ENCODE peak calls at places on chromosomes 13 and 19, in nine cellular contexts. One of them, this sample, is unnamed.

GRCh38 chr19:54928299-54928698 is 19.0 kb downstream of the NLRP7 start:
- DNase-seq in K562: no peak
- DNase-seq in GM12878: no peak
- DNase-seq in stomach: no peak
- DNase-seq in H1: no peak
- DNase-seq in transverse colon: no peak
- DNase-seq in upper lobe of left lung: no peak
- DNase-seq in suprapubic skin: no peak
- DNase-seq in SK-N-SH: no peak
- DNase-seq in this sample: no peak

GRCh38 chr19:28882818-28883217 is 330.1 kb downstream of the UQCRFS1 start:
- DNase-seq in K562: no peak
- DNase-seq in GM12878: no peak
- DNase-seq in stomach: no peak
- DNase-seq in H1: no peak
- DNase-seq in transverse colon: no peak
- DNase-seq in upper lobe of left lung: no peak
- DNase-seq in suprapubic skin: no peak
- DNase-seq in SK-N-SH: no peak
- DNase-seq in this sample: no peak

GRCh38 chr19:6723108-6723618 is 2.7 kb upstream of the C3 start:
- DNase-seq in K562: no peak
- DNase-seq in GM12878: no peak
- DNase-seq in stomach: no peak
- DNase-seq in H1: no peak
- DNase-seq in transverse colon: no peak
- DNase-seq in upper lobe of left lung: no peak
- DNase-seq in suprapubic skin: no peak
- DNase-seq in SK-N-SH: no peak
- DNase-seq in this sample: peak; percentile 93

GRCh38 chr13:75798353-75799245 is 162.5 kb downstream of the LMO7 start:
- DNase-seq in K562: no peak
- DNase-seq in GM12878: no peak
- DNase-seq in stomach: no peak
- DNase-seq in H1: no peak
- DNase-seq in transverse colon: no peak
- DNase-seq in upper lobe of left lung: no peak
- DNase-seq in suprapubic skin: no peak
- DNase-seq in SK-N-SH: no peak
- DNase-seq in this sample: no peak

GRCh38 chr19:16040642-16041041 is 35.7 kb upstream of the TPM4 start:
- DNase-seq in K562: no peak
- DNase-seq in GM12878: no peak
- DNase-seq in stomach: no peak
- DNase-seq in H1: no peak
- DNase-seq in transverse colon: no peak
- DNase-seq in upper lobe of left lung: no peak
- DNase-seq in suprapubic skin: no peak
- DNase-seq in SK-N-SH: no peak
- DNase-seq in this sample: no peak

GRCh38 chr13:32894589-32895001 is 121.6 kb upstream of the KL start:
- DNase-seq in K562: no peak
- DNase-seq in GM12878: no peak
- DNase-seq in stomach: no peak
- DNase-seq in H1: no peak
- DNase-seq in transverse colon: no peak
- DNase-seq in upper lobe of left lung: no peak
- DNase-seq in suprapubic skin: no peak
- DNase-seq in SK-N-SH: no peak
- DNase-seq in this sample: peak; percentile 37

GRCh38 chr13:30755678-30756077 is 20.3 kb downstream of the ALOX5AP start:
- DNase-seq in K562: no peak
- DNase-seq in GM12878: no peak
- DNase-seq in stomach: no peak
- DNase-seq in H1: no peak
- DNase-seq in transverse colon: no peak
- DNase-seq in upper lobe of left lung: peak; percentile 41
- DNase-seq in suprapubic skin: no peak
- DNase-seq in SK-N-SH: no peak
- DNase-seq in this sample: no peak

GRCh38 chr19:14119644-14120496 is 2.3 kb upstream of the PRKACA start:
- DNase-seq in K562: no peak
- DNase-seq in GM12878: no peak
- DNase-seq in stomach: no peak
- DNase-seq in H1: no peak
- DNase-seq in transverse colon: no peak
- DNase-seq in upper lobe of left lung: no peak
- DNase-seq in suprapubic skin: no peak
- DNase-seq in SK-N-SH: no peak
- DNase-seq in this sample: no peak

GRCh38 chr13:48559638-48560320 is 26.9 kb upstream of the RCBTB2 start:
- DNase-seq in K562: peak; percentile 14
- DNase-seq in GM12878: no peak
- DNase-seq in stomach: no peak
- DNase-seq in H1: no peak
- DNase-seq in transverse colon: no peak
- DNase-seq in upper lobe of left lung: no peak
- DNase-seq in suprapubic skin: no peak
- DNase-seq in SK-N-SH: no peak
- DNase-seq in this sample: no peak

GRCh38 chr13:48561461-48562224 is 28.8 kb upstream of the RCBTB2 start:
- DNase-seq in K562: no peak
- DNase-seq in GM12878: no peak
- DNase-seq in stomach: no peak
- DNase-seq in H1: no peak
- DNase-seq in transverse colon: no peak
- DNase-seq in upper lobe of left lung: no peak
- DNase-seq in suprapubic skin: no peak
- DNase-seq in SK-N-SH: peak; percentile 21
- DNase-seq in this sample: no peak

GRCh38 chr13:48562296-48563066 is 29.6 kb upstream of the RCBTB2 start:
- DNase-seq in K562: peak; percentile 22
- DNase-seq in GM12878: peak; percentile 98
- DNase-seq in stomach: no peak
- DNase-seq in H1: no peak
- DNase-seq in transverse colon: peak; percentile 33
- DNase-seq in upper lobe of left lung: no peak
- DNase-seq in suprapubic skin: no peak
- DNase-seq in SK-N-SH: no peak
- DNase-seq in this sample: peak; percentile 24

GRCh38 chr13:48563611-48564010 is 30.7 kb upstream of the RCBTB2 start:
- DNase-seq in K562: no peak
- DNase-seq in GM12878: no peak
- DNase-seq in stomach: no peak
- DNase-seq in H1: no peak
- DNase-seq in transverse colon: no peak
- DNase-seq in upper lobe of left lung: no peak
- DNase-seq in suprapubic skin: no peak
- DNase-seq in SK-N-SH: no peak
- DNase-seq in this sample: no peak

DNA sequence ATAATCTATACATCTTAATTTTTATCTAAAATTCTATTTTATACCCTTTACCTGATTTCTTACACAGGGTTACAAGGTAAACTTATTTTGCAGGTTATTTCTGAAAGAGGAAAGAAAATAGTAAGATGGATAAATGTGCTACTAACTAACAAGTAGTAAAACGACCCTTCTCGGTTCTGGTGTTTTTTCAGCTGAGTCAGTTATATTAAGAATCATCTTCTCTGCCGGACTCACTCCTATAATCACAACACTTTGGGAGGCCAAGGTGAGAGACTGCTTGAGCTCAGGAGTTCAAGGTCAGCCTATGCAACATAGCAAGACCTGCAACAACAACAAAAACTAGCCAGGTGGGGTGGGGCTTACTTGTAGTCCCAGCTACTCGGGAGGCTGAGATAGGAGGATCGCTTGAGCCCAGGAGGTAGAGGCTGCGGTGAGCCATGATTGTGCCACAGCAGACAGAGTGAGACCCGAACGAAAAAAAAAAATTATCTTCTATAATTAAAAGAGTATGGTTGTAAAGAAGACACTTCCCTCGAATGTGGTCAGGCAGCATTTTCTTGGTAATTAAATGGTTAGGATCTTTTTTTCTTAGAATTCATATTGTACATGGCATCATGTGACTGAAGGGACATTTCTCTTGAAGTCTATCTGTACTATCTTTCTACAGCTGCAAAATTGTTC is 27.9 kb upstream of the RCBTB2 start:
- DNase-seq in K562: no peak
- DNase-seq in GM12878: no peak
- DNase-seq in stomach: no peak
- DNase-seq in H1: no peak
- DNase-seq in transverse colon: no peak
- DNase-seq in upper lobe of left lung: no peak
- DNase-seq in suprapubic skin: no peak
- DNase-seq in SK-N-SH: no peak
- DNase-seq in this sample: peak; percentile 37
- H3K27ac ChIP-seq in K562: no peak overlapping the region
- H3K27ac ChIP-seq in GM12878: peak overlapping the region; percentile 49
- H3K27ac ChIP-seq in stomach: no peak overlapping the region
- H3K27ac ChIP-seq in H1: no peak overlapping the region
- H3K27ac ChIP-seq in transverse colon: no peak overlapping the region
- H3K27ac ChIP-seq in upper lobe of left lung: no peak overlapping the region
- H3K27ac ChIP-seq in suprapubic skin: no peak overlapping the region
- H3K27ac ChIP-seq in SK-N-SH: no peak overlapping the region
- H3K27ac ChIP-seq in this sample: no peak overlapping the region

GRCh38 chr13:76976929-76977328 is 15.0 kb upstream of the CLN5 start:
- DNase-seq in K562: no peak
- DNase-seq in GM12878: no peak
- DNase-seq in stomach: no peak
- DNase-seq in H1: no peak
- DNase-seq in transverse colon: no peak
- DNase-seq in upper lobe of left lung: no peak
- DNase-seq in suprapubic skin: no peak
- DNase-seq in SK-N-SH: peak; percentile 58
- DNase-seq in this sample: no peak

GRCh38 chr13:76983676-76984075 is 8.2 kb upstream of the CLN5 start:
- DNase-seq in K562: no peak
- DNase-seq in GM12878: no peak
- DNase-seq in stomach: no peak
- DNase-seq in H1: no peak
- DNase-seq in transverse colon: no peak
- DNase-seq in upper lobe of left lung: no peak
- DNase-seq in suprapubic skin: no peak
- DNase-seq in SK-N-SH: no peak
- DNase-seq in this sample: no peak

GRCh38 chr13:76976488-76976887 is 15.4 kb upstream of the CLN5 start:
- DNase-seq in K562: no peak
- DNase-seq in GM12878: no peak
- DNase-seq in stomach: no peak
- DNase-seq in H1: no peak
- DNase-seq in transverse colon: no peak
- DNase-seq in upper lobe of left lung: no peak
- DNase-seq in suprapubic skin: no peak
- DNase-seq in SK-N-SH: no peak
- DNase-seq in this sample: no peak

GRCh38 chr13:76982051-76982450 is 9.8 kb upstream of the CLN5 start:
- DNase-seq in K562: no peak
- DNase-seq in GM12878: no peak
- DNase-seq in stomach: no peak
- DNase-seq in H1: no peak
- DNase-seq in transverse colon: no peak
- DNase-seq in upper lobe of left lung: no peak
- DNase-seq in suprapubic skin: no peak
- DNase-seq in SK-N-SH: no peak
- DNase-seq in this sample: peak; percentile 21

DNA sequence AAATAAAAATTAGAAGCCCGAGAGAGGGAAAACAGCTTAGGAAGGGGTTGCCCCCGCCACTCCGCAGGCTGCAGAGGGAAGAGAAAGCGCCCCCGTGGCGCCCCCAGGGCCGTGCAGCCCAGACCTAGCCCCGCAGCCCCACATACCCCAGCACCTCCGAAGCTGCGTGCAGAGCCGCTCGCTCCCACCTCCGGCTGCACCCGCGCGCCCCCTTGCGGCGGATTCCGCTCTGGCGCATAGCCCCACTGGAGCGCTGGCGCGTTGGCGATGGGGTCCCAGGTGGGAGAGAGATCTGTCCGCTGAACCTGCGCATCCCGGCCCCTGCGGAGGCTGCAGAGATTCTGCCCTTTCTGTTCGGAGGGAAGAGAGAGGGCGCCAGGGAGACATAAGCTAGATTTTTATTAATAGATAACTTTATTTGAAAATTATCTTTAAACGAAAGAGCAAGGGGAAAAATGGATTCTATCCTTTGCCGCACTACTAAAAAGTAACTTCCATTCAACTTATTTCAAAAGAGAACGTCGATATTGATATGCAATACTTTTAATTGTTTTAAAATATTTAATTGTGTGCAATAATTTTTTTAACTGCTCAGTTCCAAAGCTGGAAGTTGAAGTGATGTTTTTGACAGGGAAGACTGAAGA is 11.7 kb upstream of the CLN5 start:
- DNase-seq in K562: peak; percentile 81
- DNase-seq in GM12878: no peak
- DNase-seq in stomach: peak; percentile 84
- DNase-seq in H1: peak; percentile 74
- DNase-seq in transverse colon: peak; percentile 83
- DNase-seq in upper lobe of left lung: peak; percentile 98
- DNase-seq in suprapubic skin: peak; percentile 85
- DNase-seq in SK-N-SH: peak; percentile 92
- DNase-seq in this sample: no peak
- TF ChIP-seq EP300 in K562: no peak
- TF ChIP-seq EP300 in GM12878: no peak
- TF ChIP-seq EP300 in stomach: no peak
- TF ChIP-seq EP300 in H1: no peak
- TF ChIP-seq EP300 in transverse colon: no peak
- TF ChIP-seq EP300 in upper lobe of left lung: no peak
- TF ChIP-seq EP300 in suprapubic skin: no peak
- TF ChIP-seq EP300 in SK-N-SH: no peak
- TF ChIP-seq EP300 in this sample: no peak

DNA sequence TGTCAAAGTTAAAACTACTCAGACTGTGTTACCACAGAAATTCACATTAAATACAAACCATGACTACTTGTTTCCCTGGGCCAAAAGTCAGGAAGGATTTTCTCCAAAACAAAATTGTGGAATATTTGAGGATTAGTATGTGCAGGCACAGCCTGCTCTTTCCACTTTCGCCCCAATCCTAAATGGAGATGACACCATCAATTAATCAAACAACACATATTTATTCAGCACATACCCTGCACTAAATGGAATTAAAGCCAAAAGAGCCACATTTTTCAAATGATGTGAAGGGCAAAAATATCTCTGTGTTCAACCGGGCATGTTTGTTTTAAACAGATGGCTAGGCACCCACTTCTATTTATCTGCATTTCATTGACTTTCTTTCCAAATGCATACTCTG is 523.1 kb downstream of the DCT start:
- DNase-seq in K562: no peak
- DNase-seq in GM12878: no peak
- DNase-seq in stomach: no peak
- DNase-seq in H1: no peak
- DNase-seq in transverse colon: no peak
- DNase-seq in upper lobe of left lung: no peak
- DNase-seq in suprapubic skin: no peak
- DNase-seq in SK-N-SH: no peak
- DNase-seq in this sample: no peak
- TF ChIP-seq POLR2AphosphoS5 in K562: no peak
- TF ChIP-seq POLR2AphosphoS5 in GM12878: no peak
- TF ChIP-seq POLR2AphosphoS5 in stomach: no peak
- TF ChIP-seq POLR2AphosphoS5 in H1: no peak
- TF ChIP-seq POLR2AphosphoS5 in transverse colon: no peak
- TF ChIP-seq POLR2AphosphoS5 in upper lobe of left lung: no peak
- TF ChIP-seq POLR2AphosphoS5 in suprapubic skin: no peak
- TF ChIP-seq POLR2AphosphoS5 in SK-N-SH: no peak
- TF ChIP-seq POLR2AphosphoS5 in this sample: no peak

DNA sequence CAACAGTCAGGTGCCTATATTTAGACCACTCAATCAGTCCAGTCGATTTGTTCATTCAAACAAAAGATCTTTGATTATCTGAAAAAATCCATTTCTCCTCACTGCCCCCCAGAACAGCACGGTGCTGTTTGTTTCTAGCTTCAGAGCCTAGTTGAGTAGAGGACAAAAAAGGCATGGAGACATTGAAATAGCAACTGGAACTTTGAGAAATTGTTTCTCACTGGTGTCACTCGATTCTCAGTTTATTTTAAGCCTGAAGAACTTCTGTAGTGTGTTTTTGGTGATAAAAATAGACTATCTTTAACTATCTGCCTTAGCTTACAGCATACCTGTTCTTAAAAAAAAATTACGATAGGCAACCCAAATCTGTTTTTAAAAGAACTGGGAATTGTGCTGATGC is 67.1 kb downstream of the ARHGAP35 start:
- DNase-seq in K562: no peak
- DNase-seq in GM12878: no peak
- DNase-seq in stomach: no peak
- DNase-seq in H1: no peak
- DNase-seq in transverse colon: no peak
- DNase-seq in upper lobe of left lung: no peak
- DNase-seq in suprapubic skin: no peak
- DNase-seq in SK-N-SH: no peak
- DNase-seq in this sample: no peak
- H3K27ac ChIP-seq in K562: no peak overlapping the region
- H3K27ac ChIP-seq in GM12878: peak overlapping the region; percentile 26
- H3K27ac ChIP-seq in stomach: no peak overlapping the region
- H3K27ac ChIP-seq in H1: no peak overlapping the region
- H3K27ac ChIP-seq in transverse colon: no peak overlapping the region
- H3K27ac ChIP-seq in upper lobe of left lung: no peak overlapping the region
- H3K27ac ChIP-seq in suprapubic skin: peak overlapping the region; percentile 78
- H3K27ac ChIP-seq in SK-N-SH: peak overlapping the region; percentile 67
- H3K27ac ChIP-seq in this sample: peak overlapping the region; percentile 50

This sample was measured in esophagus muscularis mucosa.